ENCODE peak calls at places on chromosomes 2 and 18, in seven cellular contexts. U is neuronal stem cell, A is H1, F is IMR-90, D is trophoblast cell, W is mesenchymal stem cell, P is mesendoderm. N is an unnamed sample.

GRCh38 chr18:44716697-44717163 is 36.0 kb downstream of the SETBP1 start:
- DNase-seq in U (no peak), A (no peak), F (no peak), D (no peak), W (no peak), P (no peak), N (no peak)

GRCh38 chr2:113858764-113859163 is 31.1 kb upstream of the ACTR3 start:
- DNase-seq in U (no peak), A (no peak), F (peak; percentile 95), D (peak; percentile 50), W (peak; percentile 80), P (no peak), N (no peak)

GRCh38 chr2:209091026-209091425 is 332.8 kb upstream of the MAP2 start:
- DNase-seq in U (no peak), A (no peak), F (no peak), D (no peak), W (no peak), P (no peak), N (no peak)

GRCh38 chr2:47530105-47530504 is 127.1 kb downstream of the MSH2 start:
- DNase-seq in U (no peak), A (no peak), F (no peak), D (no peak), W (no peak), P (no peak), N (no peak)

GRCh38 chr2:216777637-216778273 is 82.1 kb downstream of the TNP1 start:
- DNase-seq in U (peak; percentile 43), A (peak; percentile 58), F (peak; percentile 49), D (peak; percentile 74), W (peak; percentile 77), P (peak; percentile 96), N (peak; percentile 82)

GRCh38 chr2:237689569-237690131 is 62.3 kb downstream of the LRRFIP1 start:
- DNase-seq in U (no peak), A (no peak), F (no peak), D (no peak), W (no peak), P (no peak), N (no peak)

GRCh38 chr2:233945146-233945545 is 28.0 kb downstream of the TRPM8 start:
- DNase-seq in U (no peak), A (no peak), F (no peak), D (no peak), W (no peak), P (no peak), N (no peak)

GRCh38 chr18:43914017-43914416 is 636.7 kb upstream of the SYT4 start:
- DNase-seq in U (no peak), A (no peak), F (no peak), D (no peak), W (no peak), P (no peak), N (no peak)

GRCh38 chr2:140657657-140658056 is 1473.2 kb downstream of the LRP1B start:
- DNase-seq in U (no peak), A (no peak), F (peak; percentile 59), D (no peak), W (no peak), P (no peak), N (no peak)

GRCh38 chr2:3571284-3571683 is 3.8 kb upstream of the RPS7 start:
- DNase-seq in U (no peak), A (no peak), F (peak; percentile 56), D (no peak), W (no peak), P (no peak), N (no peak)

GRCh38 chr2:158936978-158937377 is 31.5 kb upstream of the TANC1 start:
- DNase-seq in U (no peak), A (no peak), F (peak; percentile 95), D (no peak), W (peak; percentile 95), P (no peak), N (no peak)

GRCh38 chr18:26618130-26618529 is 69.8 kb upstream of the KCTD1 start:
- DNase-seq in U (no peak), A (no peak), F (no peak), D (no peak), W (no peak), P (no peak), N (no peak)

GRCh38 chr2:105271393-105272045 is 30.0 kb downstream of the GPR45 start:
- DNase-seq in U (no peak), A (no peak), F (no peak), D (no peak), W (no peak), P (no peak), N (no peak)

GRCh38 chr18:74549591-74550104 is 15.3 kb downstream of the CNDP1 start:
- DNase-seq in U (no peak), A (no peak), F (no peak), D (no peak), W (no peak), P (peak; percentile 35), N (no peak)

GRCh38 chr2:220396287-220396686 is 768.9 kb downstream of the SLC4A3 start:
- DNase-seq in U (no peak), A (no peak), F (peak; percentile 88), D (no peak), W (peak; percentile 59), P (no peak), N (no peak)

GRCh38 chr2:12806535-12806934 is 89.8 kb downstream of the TRIB2 start:
- DNase-seq in U (no peak), A (no peak), F (no peak), D (no peak), W (no peak), P (no peak), N (no peak)

GRCh38 chr2:151718247-151718646 is 16.0 kb downstream of the NEB start:
- DNase-seq in U (no peak), A (no peak), F (no peak), D (no peak), W (no peak), P (no peak), N (no peak)

GRCh38 chr2:151716721-151717120 is 17.6 kb downstream of the NEB start:
- DNase-seq in U (no peak), A (no peak), F (no peak), D (no peak), W (no peak), P (peak; percentile 67), N (no peak)

GRCh38 chr2:151720521-151720920 is 13.8 kb downstream of the NEB start:
- DNase-seq in U (no peak), A (no peak), F (no peak), D (no peak), W (no peak), P (no peak), N (no peak)

GRCh38 chr2:151721161-151721560 is 13.1 kb downstream of the NEB start:
- DNase-seq in U (no peak), A (no peak), F (no peak), D (no peak), W (no peak), P (no peak), N (no peak)

GRCh38 chr2:151718796-151719195 is 15.5 kb downstream of the NEB start:
- DNase-seq in U (no peak), A (no peak), F (no peak), D (no peak), W (no peak), P (no peak), N (no peak)
- H3K4ac ChIP-seq in U (no peak overlapping the region), A (no peak overlapping the region), F (no peak overlapping the region), D (no peak overlapping the region), W (no peak overlapping the region), P (no peak overlapping the region), N (no peak overlapping the region)

DNA sequence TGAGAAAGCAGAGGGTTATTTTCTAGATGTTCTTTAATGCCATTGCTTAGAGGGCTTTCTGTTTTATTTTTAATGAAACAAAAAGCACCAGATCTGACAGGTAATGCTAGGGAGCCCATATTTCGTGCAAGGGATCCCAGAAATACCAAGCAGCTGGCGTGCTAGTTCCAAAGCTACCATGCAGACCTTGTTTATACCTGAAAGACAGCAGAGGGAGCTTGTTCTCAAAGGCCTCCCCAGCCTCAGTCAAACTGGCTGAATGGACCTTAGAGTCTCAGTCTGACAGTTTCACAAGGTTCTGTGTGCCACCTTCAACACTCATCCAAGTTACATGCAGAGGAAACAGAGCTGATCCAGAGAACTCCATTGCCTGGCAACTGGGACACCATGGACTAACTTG is 48.6 kb downstream of the GALNT14 start:
- DNase-seq in U (no peak), A (no peak), F (no peak), D (no peak), W (no peak), P (no peak), N (no peak)
- H3K23ac ChIP-seq in U (no peak overlapping the region), A (no peak overlapping the region), F (no peak overlapping the region), D (no peak overlapping the region), W (no peak overlapping the region), P (no peak overlapping the region), N (no peak overlapping the region)

DNA sequence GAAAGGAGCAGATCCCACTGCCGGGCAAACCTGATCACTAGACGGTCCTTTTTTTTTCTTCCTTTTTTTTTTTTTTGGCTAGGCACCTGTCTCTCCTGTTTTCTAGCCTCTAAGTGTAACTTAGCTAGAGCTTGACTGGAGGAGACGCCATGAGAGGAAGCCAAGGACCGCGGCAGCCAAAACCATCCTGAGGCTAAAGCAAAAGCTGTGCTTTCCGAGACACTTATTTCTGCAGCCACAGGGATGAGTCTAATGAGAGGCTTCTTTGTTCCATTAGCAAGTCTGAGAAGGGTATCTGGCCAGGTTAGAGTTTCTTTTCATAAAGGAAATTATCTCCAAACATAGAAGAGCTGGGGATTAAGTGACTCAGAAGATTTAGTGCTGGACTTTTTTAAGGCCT is 7.3 kb upstream of the CXCR4 start:
- DNase-seq in U (no peak), A (no peak), F (no peak), D (no peak), W (no peak), P (no peak), N (no peak)
- H2AK5ac ChIP-seq in U (no peak overlapping the region), A (no peak overlapping the region), F (no peak overlapping the region), D (no peak overlapping the region), W (no peak overlapping the region), P (no peak overlapping the region), N (no peak overlapping the region)

GRCh38 chr2:63127594-63127993 is 77.0 kb downstream of the OTX1 start:
- DNase-seq in U (no peak), A (no peak), F (no peak), D (no peak), W (no peak), P (no peak), N (no peak)

GRCh38 chr2:63131196-63131595 is 80.6 kb downstream of the OTX1 start:
- DNase-seq in U (no peak), A (no peak), F (no peak), D (no peak), W (no peak), P (no peak), N (no peak)

GRCh38 chr2:63132020-63132419 is 81.4 kb downstream of the OTX1 start:
- DNase-seq in U (no peak), A (no peak), F (no peak), D (no peak), W (no peak), P (no peak), N (no peak)
- H3K4ac ChIP-seq in U (no peak overlapping the region), A (no peak overlapping the region), F (no peak overlapping the region), D (no peak overlapping the region), W (no peak overlapping the region), P (no peak overlapping the region), N (no peak overlapping the region)

DNA sequence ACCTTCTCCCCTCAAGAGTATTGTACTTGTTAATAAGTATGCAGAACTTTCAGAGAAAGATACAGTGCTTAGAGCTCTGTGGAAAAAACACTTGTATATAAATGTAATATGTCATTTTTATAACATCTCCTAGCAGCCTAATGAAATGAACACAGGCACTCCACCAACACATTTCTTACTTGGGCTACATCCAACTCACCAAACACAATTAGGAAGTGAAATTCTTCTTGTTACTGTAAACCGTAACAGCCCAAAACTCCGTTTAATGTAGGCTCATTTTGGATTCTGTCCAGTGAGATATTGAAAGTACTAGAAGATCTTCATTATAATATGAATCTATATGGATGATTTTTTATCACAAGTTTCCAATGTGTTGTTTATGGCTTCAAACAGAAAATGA is 306.9 kb upstream of the SLC8A1 start:
- DNase-seq in U (no peak), A (no peak), F (peak; percentile 1), D (no peak), W (no peak), P (no peak), N (no peak)
- H3K23ac ChIP-seq in U (no peak overlapping the region), A (no peak overlapping the region), F (no peak overlapping the region), D (no peak overlapping the region), W (no peak overlapping the region), P (no peak overlapping the region), N (no peak overlapping the region)